ENCODE peak calls at places on chromosome 4, in six cellular contexts. U is endothelial cell of umbilical vein, H is H1, Z is IMR-90, T is transverse colon, O is ovary. K is an unnamed sample. For H3K4me1, the result is how much of the 10 kb centered on the place peaks cover.

GRCh38 chr4:173463816-173464215 is 64.9 kb upstream of the SCRG1 start:
- DNase-seq in Z (no peak), T (no peak), H (no peak), U (no peak), O (no peak), K (no peak)

GRCh38 chr4:40990202-40990898 is 224.0 kb downstream of the APBB2 start:
- DNase-seq in H (no peak), T (no peak), U (peak), Z (peak), O (no peak), K (no peak)

GRCh38 chr4:152225680-152226079 is 310.2 kb downstream of the FBXW7 start:
- DNase-seq in T (no peak), H (no peak), Z (no peak), U (no peak), O (no peak), K (no peak)

GRCh38 chr4:154361450-154361849 is 130.1 kb downstream of the DCHS2 start:
- DNase-seq in O (no peak), U (no peak), T (no peak), H (no peak), Z (no peak), K (no peak)

GRCh38 chr4:173960398-173960797 is 323.1 kb downstream of the FBXO8 start:
- DNase-seq in U (no peak), Z (no peak), O (no peak), H (no peak), T (no peak), K (no peak)

GRCh38 chr4:39526283-39526682 is 956 bp downstream of the UGDH start:
- DNase-seq in O (no peak), H (no peak), Z (no peak), U (no peak), T (no peak), K (no peak)

GRCh38 chr4:67401902-67402301 is 143.4 kb downstream of the CENPC start:
- DNase-seq in Z (no peak), T (no peak), H (no peak), O (no peak), U (no peak), K (no peak)

GRCh38 chr4:183503497-183504063 is 1.3 kb upstream of the ING2 start:
- DNase-seq in O (no peak), Z (no peak), H (no peak), T (no peak), U (no peak), K (no peak)

GRCh38 chr4:56330691-56331090 is 56.6 kb downstream of the AASDH start:
- DNase-seq in U (no peak), O (no peak), T (no peak), H (no peak), Z (peak), K (no peak)

GRCh38 chr4:110073045-110073845 is 125.2 kb downstream of the ELOVL6 start:
- DNase-seq in T (no peak), O (no peak), U (peak), Z (peak), H (no peak), K (no peak)

GRCh38 chr4:84887824-84888223 is 78.7 kb downstream of the WDFY3 start:
- DNase-seq in O (no peak), U (peak), H (no peak), Z (peak), T (no peak), K (no peak)

GRCh38 chr4:80266267-80266901 is at the start of gene FGF5:
- DNase-seq in T (peak), O (peak), Z (peak), U (peak), H (peak), K (no peak)

GRCh38 chr4:189436207-189436606 is 504.5 kb upstream of the FRG1 start:
- DNase-seq in H (peak), Z (no peak), T (no peak), O (no peak), U (no peak), K (no peak)

GRCh38 chr4:7157140-7157488 is 35.2 kb upstream of the SORCS2 start:
- DNase-seq in H (no peak), Z (no peak), O (no peak), U (no peak), T (no peak), K (no peak)

GRCh38 chr4:3783691-3784306 is 17.6 kb downstream of the ADRA2C start:
- DNase-seq in Z (no peak), T (no peak), U (no peak), O (no peak), H (peak), K (no peak)

GRCh38 chr4:126899382-126899801 is 733.4 kb upstream of the INTU start:
- DNase-seq in T (no peak), Z (peak), U (no peak), O (no peak), H (no peak), K (no peak)

GRCh38 chr4:16496501-16496900 is 270.2 kb upstream of the TAPT1 start:
- DNase-seq in T (no peak), O (no peak), U (peak), Z (peak), H (no peak), K (no peak)

GRCh38 chr4:14072506-14072905 is 445.0 kb upstream of the BOD1L1 start:
- DNase-seq in O (no peak), H (no peak), U (no peak), T (no peak), Z (no peak), K (no peak)

GRCh38 chr4:24104173-24104572 is 214.3 kb upstream of the PPARGC1A start:
- DNase-seq in U (no peak), H (no peak), Z (peak), O (no peak), T (no peak), K (no peak)

GRCh38 chr4:169253904-169254303 is 16.9 kb downstream of the SH3RF1 start:
- DNase-seq in O (no peak), T (no peak), H (no peak), Z (peak), U (peak), K (no peak)

GRCh38 chr4:89134775-89135319 is 23.5 kb downstream of the TIGD2 start:
- DNase-seq in T (no peak), H (no peak), O (no peak), Z (peak), U (peak), K (no peak)

GRCh38 chr4:124938836-124939235 is 226.3 kb upstream of the ANKRD50 start:
- DNase-seq in T (no peak), Z (peak), U (no peak), O (no peak), H (no peak), K (no peak)

GRCh38 chr4:116453127-116453526 is 632.2 kb downstream of the TRAM1L1 start:
- DNase-seq in Z (no peak), O (no peak), T (no peak), U (no peak), H (no peak), K (no peak)

GRCh38 chr4:108592674-108592986 is 27.7 kb upstream of the RPL34 start:
- DNase-seq in O (no peak), H (no peak), U (peak), T (no peak), Z (no peak), K (no peak)

GRCh38 chr4:117654064-117654463 is 380.2 kb upstream of the NDST3 start:
- DNase-seq in U (no peak), H (no peak), Z (no peak), T (no peak), O (no peak), K (no peak)

GRCh38 chr4:87079967-87080366 is 140.5 kb downstream of the KLHL8 start:
- DNase-seq in T (no peak), Z (no peak), O (no peak), H (no peak), U (no peak), K (no peak)
- H3K4me1 ChIP-seq in T (under half), Z (under half), O (under half), H (under half), U (under half), K (under half)

GRCh38 chr4:77581724-77582123 is 23.9 kb upstream of the CXCL13 start:
- DNase-seq in O (no peak), Z (no peak), U (no peak), T (no peak), H (no peak), K (no peak)

GRCh38 chr4:77582716-77583115 is 22.9 kb upstream of the CXCL13 start:
- DNase-seq in O (no peak), T (no peak), Z (no peak), H (no peak), U (no peak), K (no peak)

GRCh38 chr4:77591532-77591931 is 14.1 kb upstream of the CXCL13 start:
- DNase-seq in Z (no peak), T (no peak), H (no peak), U (no peak), O (no peak), K (no peak)

GRCh38 chr4:77582151-77582550 is 23.5 kb upstream of the CXCL13 start:
- DNase-seq in O (no peak), U (no peak), T (no peak), Z (no peak), H (no peak), K (no peak)

DNA sequence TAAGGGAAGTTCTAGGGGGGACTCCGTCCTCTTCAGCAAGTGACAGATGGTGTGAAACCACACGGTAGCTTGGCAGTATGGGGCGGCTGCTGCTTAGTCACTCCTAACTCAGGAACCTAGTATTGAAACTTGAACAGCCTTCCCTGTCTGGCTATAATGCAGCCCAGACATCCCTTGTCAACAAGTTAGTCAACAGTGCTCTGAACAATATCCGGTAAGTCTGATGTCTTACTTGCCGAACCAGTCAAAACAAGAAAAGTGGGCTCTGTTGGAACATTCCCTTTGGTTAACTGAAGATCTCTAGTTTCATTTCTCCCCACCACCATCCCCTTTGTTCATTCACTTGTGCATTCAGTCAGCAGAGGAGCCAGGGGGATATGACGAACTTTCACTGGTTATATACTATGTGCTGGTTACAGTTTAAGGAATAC is 18.7 kb upstream of the CXCL13 start:
- DNase-seq in H (no peak), U (no peak), T (peak), Z (no peak), O (no peak), K (no peak)
- H3K27ac ChIP-seq in H (no peak), U (no peak), T (no peak), Z (no peak), O (no peak), K (peak)

GRCh38 chr4:764405-765169 is 59.0 kb downstream of the PCGF3 start:
- DNase-seq in U (no peak), O (no peak), T (no peak), H (no peak), Z (no peak), K (no peak)

GRCh38 chr4:762211-763190 is 56.9 kb downstream of the PCGF3 start:
- DNase-seq in H (no peak), T (no peak), O (no peak), Z (no peak), U (peak), K (no peak)

GRCh38 chr4:763191-763810 is 57.7 kb downstream of the PCGF3 start:
- DNase-seq in H (no peak), T (no peak), U (no peak), O (no peak), Z (no peak), K (no peak)

GRCh38 chr4:761739-762138 is 56.1 kb downstream of the PCGF3 start:
- DNase-seq in Z (no peak), U (no peak), T (no peak), H (no peak), O (no peak), K (no peak)

DNA sequence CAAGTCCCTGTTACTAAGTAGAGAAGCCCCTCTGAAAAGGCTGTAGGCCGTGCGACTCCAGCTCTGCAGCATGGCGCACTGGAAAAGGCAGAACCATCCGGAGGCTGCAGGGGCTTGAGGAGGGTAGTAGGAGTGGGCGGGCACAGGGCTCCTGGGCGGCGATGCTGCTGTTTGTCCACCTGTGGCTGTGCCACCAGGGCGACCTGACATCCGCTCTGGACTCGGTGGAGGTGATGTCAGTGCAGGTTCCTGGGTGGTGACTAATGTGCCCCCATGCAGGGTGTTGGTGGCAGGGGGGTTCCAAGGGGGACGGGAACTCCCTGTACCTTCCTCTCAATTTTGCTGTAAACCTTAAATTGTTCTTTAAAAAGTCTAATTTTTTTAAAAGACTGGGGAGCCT is 58.3 kb downstream of the PCGF3 start:
- DNase-seq in O (no peak), U (no peak), H (no peak), Z (no peak), T (no peak), K (no peak)
- TF ChIP-seq POLR2A in O (no peak), U (no peak), H (no peak), Z (no peak), T (no peak), K (no peak)

DNA sequence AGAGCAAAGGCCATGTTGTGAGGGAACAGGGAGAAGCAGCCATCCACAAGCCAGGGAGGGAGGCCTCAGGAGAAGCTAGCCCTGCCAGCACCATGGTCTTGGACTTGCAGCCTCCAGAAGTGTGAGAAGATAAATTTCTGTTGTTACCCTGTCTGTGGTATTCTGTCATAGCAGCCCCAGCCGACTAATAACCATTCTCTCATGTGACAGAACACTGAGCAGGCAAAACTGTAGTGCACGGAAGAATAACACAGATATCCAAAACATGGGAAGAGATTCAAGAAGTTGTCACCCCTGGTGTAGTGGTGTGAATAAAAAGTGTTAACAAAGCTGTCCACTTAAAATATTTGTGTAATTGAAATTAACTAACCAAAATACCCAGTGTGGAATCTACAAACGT is 265.0 kb downstream of the ARHGAP10 start:
- DNase-seq in H (no peak), O (no peak), T (no peak), Z (no peak), U (no peak), K (no peak)
- H3K4me1 ChIP-seq in H (under half), O (under half), T (under half), Z (under half), U (under half), K (under half)

DNA sequence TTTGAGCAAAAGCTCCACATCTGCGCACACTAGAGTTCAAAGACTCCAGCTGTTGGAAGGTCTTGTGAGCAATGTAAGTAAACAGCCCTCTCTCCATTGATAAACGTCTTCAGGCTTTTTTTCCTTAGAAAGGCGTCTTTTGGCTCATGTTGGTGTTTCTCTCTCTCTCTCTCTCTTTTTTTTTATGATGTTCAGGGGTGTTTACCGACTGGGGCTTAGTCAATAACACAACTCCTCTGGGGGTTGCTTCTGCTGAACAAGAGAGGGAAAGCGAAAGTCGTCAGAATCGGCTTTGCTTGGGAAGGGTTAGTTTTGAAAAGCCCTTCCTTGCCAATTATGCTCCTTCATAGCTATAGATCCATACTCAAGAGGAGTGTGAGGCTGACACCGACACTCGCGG is 53.1 kb upstream of the C1QTNF7 start:
- DNase-seq in T (no peak), U (no peak), H (no peak), Z (peak), O (no peak), K (no peak)
- H3K27ac ChIP-seq in T (peak), U (no peak), H (no peak), Z (peak), O (peak), K (peak)